ENCODE peak calls at places on chromosomes 11 and 22, in four cellular contexts. C is astrocyte of the spinal cord, J is pancreas, F is tibial artery. O is an unnamed sample.

GRCh38 chr11:128796275-128796674 is 70.8 kb downstream of the KCNJ1 start:
- DNase-seq in C (peak; percentile 60), J (no peak), F (no peak), O (no peak)

GRCh38 chr11:126892781-126893180 is 107.8 kb downstream of the KIRREL3 start:
- DNase-seq in C (no peak), J (no peak), F (no peak), O (no peak)

GRCh38 chr22:45446216-45446615 is 32.7 kb downstream of the RIBC2 start:
- DNase-seq in C (no peak), J (no peak), F (no peak), O (no peak)

GRCh38 chr22:39110631-39111561 is 13.9 kb downstream of the APOBEC3H start:
- DNase-seq in C (no peak), J (no peak), F (no peak), O (no peak)

GRCh38 chr11:61599968-61600710 is 19.3 kb upstream of the SYT7 start:
- DNase-seq in C (no peak), J (peak; percentile 26), F (no peak), O (no peak)

GRCh38 chr11:27592111-27592780 is 85.7 kb upstream of the LIN7C start:
- DNase-seq in C (no peak), J (no peak), F (no peak), O (no peak)

GRCh38 chr11:20406484-20406883 is 19.0 kb downstream of the PRMT3 start:
- DNase-seq in C (no peak), J (no peak), F (no peak), O (no peak)

GRCh38 chr11:368414-369335 is 624 bp upstream of the B4GALNT4 start:
- DNase-seq in C (no peak), J (peak; percentile 78), F (no peak), O (no peak)

GRCh38 chr11:78420255-78420764 is 2.7 kb upstream of the GAB2 start:
- DNase-seq in C (peak; percentile 86), J (no peak), F (peak; percentile 86), O (no peak)

GRCh38 chr11:8312966-8313365 is 49.3 kb upstream of the LMO1 start:
- DNase-seq in C (no peak), J (no peak), F (no peak), O (no peak)

GRCh38 chr11:10377182-10377581 is 72.3 kb downstream of the ADM start:
- DNase-seq in C (no peak), J (no peak), F (no peak), O (no peak)

GRCh38 chr22:34850010-34850409 is 215.9 kb upstream of the ISX start:
- DNase-seq in C (peak; percentile 23), J (no peak), F (no peak), O (no peak)

GRCh38 chr11:132718711-132719641 is 813.3 kb downstream of the OPCML start:
- DNase-seq in C (peak; percentile 37), J (no peak), F (no peak), O (no peak)

GRCh38 chr11:18844753-18845367 is 53.3 kb upstream of the PTPN5 start:
- DNase-seq in C (peak; percentile 14), J (no peak), F (no peak), O (no peak)

GRCh38 chr11:62712413-62712812 is 4.9 kb downstream of the GNG3 start:
- DNase-seq in C (no peak), J (no peak), F (no peak), O (no peak)

GRCh38 chr11:134071306-134071705 is 2.4 kb downstream of the JAM3 start:
- DNase-seq in C (no peak), J (no peak), F (no peak), O (no peak)

GRCh38 chr22:21698430-21699329 is 32.9 kb downstream of the PPIL2 start:
- DNase-seq in C (peak; percentile 33), J (no peak), F (peak; percentile 45), O (no peak)

GRCh38 chr22:23565288-23565941 is 14.7 kb downstream of the IGLL1 start:
- DNase-seq in C (no peak), J (no peak), F (no peak), O (no peak)

GRCh38 chr11:118947999-118948398 is 8.1 kb upstream of the UPK2 start:
- DNase-seq in C (no peak), J (no peak), F (no peak), O (no peak)

GRCh38 chr11:126993599-126993998 is 7.0 kb downstream of the KIRREL3 start:
- DNase-seq in C (no peak), J (no peak), F (no peak), O (no peak)

GRCh38 chr11:45929486-45930030 is 7.1 kb downstream of the LARGE2 start:
- DNase-seq in C (no peak), J (peak; percentile 40), F (no peak), O (peak; percentile 14)

GRCh38 chr22:39349506-39349966 is 255 bp upstream of the SYNGR1 start:
- DNase-seq in C (no peak), J (peak; percentile 69), F (no peak), O (peak; percentile 47)

GRCh38 chr11:33086017-33086416 is 46.6 kb downstream of the TCP11L1 start:
- DNase-seq in C (no peak), J (no peak), F (no peak), O (no peak)

GRCh38 chr22:39439170-39439569 is 17.6 kb upstream of the MGAT3 start:
- DNase-seq in C (peak; percentile 47), J (no peak), F (no peak), O (no peak)

DNA sequence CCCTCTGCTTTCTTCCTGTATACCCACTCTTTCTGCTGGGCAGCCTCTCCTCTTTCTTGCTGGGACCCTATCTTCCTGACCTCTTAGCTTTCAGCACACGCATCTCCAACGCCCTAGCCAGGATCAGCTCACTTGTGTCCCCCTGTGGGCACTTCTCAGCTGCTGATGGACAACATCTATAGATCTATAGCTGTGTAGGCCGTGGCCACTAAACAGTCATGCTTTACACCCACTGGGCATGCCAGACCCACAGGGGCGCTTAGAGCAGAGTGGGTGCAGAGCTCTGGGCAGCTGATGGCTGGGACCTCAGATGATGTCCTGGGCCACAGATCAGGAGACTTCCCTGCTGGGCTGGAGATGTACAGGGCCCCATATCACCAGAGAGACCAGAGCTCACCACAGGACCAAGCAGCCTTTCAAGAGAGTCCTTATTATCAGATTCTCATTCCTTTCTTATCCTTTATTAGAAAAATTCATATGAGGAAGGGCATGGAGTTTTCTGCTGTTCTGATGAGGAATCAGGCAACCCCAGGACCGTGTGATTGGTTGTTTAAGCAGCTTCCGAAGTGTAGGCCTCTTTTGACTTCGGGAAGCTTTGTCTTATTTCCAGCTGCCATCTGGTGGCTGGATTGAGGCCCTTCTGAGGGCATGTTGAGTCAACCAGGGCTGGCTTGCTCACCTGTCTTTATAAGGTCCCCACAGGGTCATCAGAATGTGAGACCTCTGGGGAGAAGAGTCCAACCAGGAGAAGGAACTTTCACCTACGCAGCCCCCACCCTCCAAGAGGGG is 60.5 kb downstream of the OSBP2 start:
- DNase-seq in C (peak; percentile 79), J (no peak), F (peak; percentile 29), O (no peak)
- TF ChIP-seq CTCF in C (peak; percentile 87), J (peak; percentile 27), F (peak; percentile 37), O (no peak)

DNA sequence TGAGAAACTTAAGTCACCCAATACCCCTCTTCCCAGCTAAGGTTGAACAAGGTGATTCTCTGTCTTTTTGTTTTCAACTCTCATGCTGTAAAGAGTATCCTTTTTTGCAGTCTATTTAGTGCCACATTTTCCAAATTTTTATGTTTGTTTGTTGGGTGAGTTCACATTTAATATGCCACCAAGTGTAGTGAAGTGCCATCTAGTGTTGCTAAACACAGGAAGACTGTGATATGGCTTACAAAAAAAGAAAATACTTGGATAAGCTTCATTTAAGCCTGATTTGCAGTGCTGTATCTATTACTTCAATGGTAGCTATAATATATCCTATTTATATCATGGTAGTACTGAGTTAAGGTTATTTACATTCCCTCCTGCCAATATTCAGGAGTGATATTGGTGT is 319.2 kb upstream of the CHORDC1 start:
- DNase-seq in C (no peak), J (no peak), F (no peak), O (no peak)
- TF ChIP-seq CTCF in C (no peak), J (no peak), F (no peak), O (no peak)

GRCh38 chr11:22539851-22540376 is 85.7 kb downstream of the FANCF start:
- DNase-seq in C (peak; percentile 22), J (no peak), F (no peak), O (no peak)
- TF ChIP-seq CTCF in C (peak; percentile 54), J (peak; percentile 40), F (no peak), O (no peak)

DNA sequence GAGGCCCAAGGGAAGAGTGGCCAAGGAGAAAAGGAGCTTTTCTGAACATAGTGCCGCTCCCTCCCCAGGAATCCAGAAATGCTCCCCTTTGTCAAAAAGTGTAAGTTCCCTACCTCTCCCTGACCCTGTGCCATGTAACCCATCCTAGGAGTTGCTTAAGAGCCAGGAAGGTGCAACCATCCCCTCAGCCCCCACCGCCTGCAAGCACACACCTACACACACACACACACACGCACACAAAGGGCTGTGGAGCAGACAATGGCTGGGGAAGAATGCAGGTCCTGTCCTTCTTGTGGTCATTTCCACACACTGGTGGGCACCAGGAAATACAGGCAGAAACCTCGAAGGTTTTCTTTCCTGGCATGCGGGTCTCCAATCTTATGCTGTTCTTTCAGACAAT is 1.2 kb downstream of the P2RX3 start:
- DNase-seq in C (no peak), J (no peak), F (no peak), O (no peak)
- TF ChIP-seq CTCF in C (no peak), J (no peak), F (no peak), O (no peak)

GRCh38 chr22:25049770-25050169 is 97.3 kb downstream of the KIAA1671 start:
- DNase-seq in C (no peak), J (no peak), F (no peak), O (no peak)

GRCh38 chr22:25050566-25050965 is 98.0 kb downstream of the KIAA1671 start:
- DNase-seq in C (no peak), J (no peak), F (no peak), O (no peak)

GRCh38 chr22:25048659-25049657 is 96.4 kb downstream of the KIAA1671 start:
- DNase-seq in C (peak; percentile 51), J (peak; percentile 82), F (peak; percentile 51), O (peak; percentile 37)

GRCh38 chr22:25051983-25052710 is 99.6 kb downstream of the KIAA1671 start:
- DNase-seq in C (no peak), J (peak; percentile 92), F (no peak), O (no peak)

DNA sequence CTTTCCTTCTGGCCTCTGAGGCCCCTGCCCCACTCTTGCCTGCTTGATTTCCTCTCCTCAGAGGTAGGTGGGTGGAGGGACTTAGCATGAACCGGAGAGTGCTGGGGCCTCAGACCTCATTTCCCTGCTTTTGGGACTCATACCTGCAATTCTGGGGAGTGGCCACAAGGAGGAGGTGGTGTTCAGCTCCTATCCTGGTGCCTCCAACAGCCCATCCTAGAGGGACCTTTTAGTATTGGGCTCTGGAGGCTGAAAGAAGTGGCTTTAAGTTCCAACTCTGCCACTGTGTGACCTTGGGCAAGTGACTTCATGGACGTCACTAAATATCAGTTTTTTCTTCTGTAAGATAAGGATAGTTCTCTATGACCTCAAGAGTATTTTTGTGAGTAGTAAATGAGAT is 98.6 kb downstream of the KIAA1671 start:
- DNase-seq in C (no peak), J (no peak), F (no peak), O (no peak)
- TF ChIP-seq CTCF in C (peak; percentile 55), J (no peak), F (no peak), O (no peak)

O was measured in activated B cell treated with CpG ODN at 0.5 μM for 24 hours.